ENCODE peak calls at places on chromosomes 6 and 20, in seven cellular contexts. U is right cardiac atrium; L is H7; G is GM13976; Q is activated T-cell treated with anti-CD3 and anti-CD28 coated beads for 1 hour; V is endothelial cell; Y is stimulated activated CD8-positive, alpha-beta memory T cell treated with anti-CD3 and anti-CD28 coated beads, Interleukin-15, amount 100 ng/mL, for 24 hours. F is an unnamed sample.

GRCh38 chr20:5642155-5642981 is 107.8 kb upstream of the SHLD1 start:
- DNase-seq in G (no peak), L (no peak), U (no peak), Y (no peak), V (no peak), Q (no peak), F (no peak)

GRCh38 chr20:43667341-43668132 is 623 bp downstream of the MYBL2 start:
- DNase-seq in U (no peak), Q (no peak), L (peak), Y (no peak), G (peak), V (peak), F (no peak)

GRCh38 chr20:23095504-23095903 is 9.4 kb upstream of the CD93 start:
- DNase-seq in L (no peak), Y (no peak), U (no peak), V (no peak), G (no peak), Q (no peak), F (peak)

GRCh38 chr6:16413399-16413798 is 175.0 kb downstream of the GMPR start:
- DNase-seq in Y (no peak), L (no peak), V (no peak), G (no peak), Q (no peak), U (no peak), F (no peak)

GRCh38 chr6:34132486-34133185 is 13.3 kb downstream of the GRM4 start:
- DNase-seq in U (no peak), Q (peak), L (peak), V (peak), G (peak), Y (no peak), F (peak)

GRCh38 chr6:148203970-148204369 is 138.7 kb upstream of the SASH1 start:
- DNase-seq in Q (peak), G (peak), V (no peak), L (no peak), Y (peak), U (no peak), F (no peak)

GRCh38 chr6:28474441-28475219 is 31.3 kb upstream of the ZSCAN23 start:
- DNase-seq in Y (no peak), G (peak), U (no peak), V (peak), Q (no peak), L (peak), F (no peak)

GRCh38 chr6:23213193-23213592 is 643.8 kb downstream of the HDGFL1 start:
- DNase-seq in G (no peak), V (no peak), U (no peak), Y (no peak), Q (no peak), L (no peak), F (no peak)

GRCh38 chr20:49424536-49424935 is 57.9 kb downstream of the KCNB1 start:
- DNase-seq in G (no peak), Y (no peak), Q (no peak), U (no peak), V (no peak), L (peak), F (no peak)

GRCh38 chr20:3786126-3786484 is 435 bp downstream of the CENPB start:
- DNase-seq in G (peak), V (peak), U (peak), Q (no peak), Y (no peak), L (peak), F (peak)

GRCh38 chr20:16203091-16203490 is 370.2 kb downstream of the KIF16B start:
- DNase-seq in U (no peak), Y (no peak), G (no peak), V (no peak), L (no peak), Q (no peak), F (no peak)

GRCh38 chr6:168060521-168060931 is 18.5 kb downstream of the FRMD1 start:
- DNase-seq in V (peak), U (peak), Q (no peak), L (peak), Y (no peak), G (no peak), F (peak)

GRCh38 chr6:16711551-16712249 is 49.6 kb downstream of the ATXN1 start:
- DNase-seq in L (no peak), Y (no peak), Q (no peak), V (no peak), G (no peak), U (no peak), F (no peak)

GRCh38 chr6:158016571-158017383 is 35.1 kb downstream of the SYNJ2 start:
- DNase-seq in Q (no peak), Y (no peak), L (peak), G (no peak), V (no peak), U (peak), F (peak)

GRCh38 chr20:44208165-44208564 is 2.4 kb downstream of the OSER1 start:
- DNase-seq in L (no peak), G (no peak), Y (no peak), Q (no peak), V (no peak), U (no peak), F (no peak)

GRCh38 chr6:68069921-68070709 is 565.0 kb upstream of the ADGRB3 start:
- DNase-seq in V (no peak), Y (no peak), Q (no peak), L (no peak), U (no peak), G (no peak), F (no peak)

GRCh38 chr6:53294095-53294494 is 54.7 kb downstream of the ELOVL5 start:
- DNase-seq in U (no peak), Q (no peak), Y (no peak), L (peak), G (no peak), V (peak), F (no peak)

GRCh38 chr6:22350109-22350508 is 53.3 kb upstream of the PRL start:
- DNase-seq in L (no peak), Y (no peak), U (no peak), Q (no peak), V (no peak), G (no peak), F (no peak)

GRCh38 chr6:84752118-84752850 is 12.1 kb downstream of the TBX18 start:
- DNase-seq in U (no peak), Q (no peak), L (no peak), Y (no peak), G (no peak), V (no peak), F (no peak)

GRCh38 chr6:144547409-144547808 is 262.3 kb downstream of the UTRN start:
- DNase-seq in G (no peak), U (no peak), L (no peak), V (no peak), Y (no peak), Q (no peak), F (no peak)

GRCh38 chr6:106510090-106510970 is 119.0 kb downstream of the RTN4IP1 start:
- DNase-seq in G (peak), U (peak), Y (no peak), Q (peak), V (peak), L (peak), F (peak)

GRCh38 chr6:159533568-159533967 is 159.5 kb downstream of the SOD2 start:
- DNase-seq in Q (no peak), Y (no peak), U (no peak), G (no peak), L (no peak), V (no peak), F (no peak)

GRCh38 chr6:1313755-1314503 is 2.0 kb downstream of the FOXQ1 start:
- DNase-seq in V (peak), L (peak), G (peak), Y (no peak), Q (no peak), U (no peak), F (no peak)

GRCh38 chr6:40573221-40573620 is 13.9 kb downstream of the LRFN2 start:
- DNase-seq in L (no peak), Q (no peak), Y (no peak), V (no peak), G (peak), U (no peak), F (no peak)

GRCh38 chr6:38984723-38985122 is 63.9 kb upstream of the GLP1R start:
- DNase-seq in G (no peak), U (no peak), V (no peak), Y (no peak), L (no peak), Q (no peak), F (no peak)

GRCh38 chr20:62047666-62048345 is 17.9 kb downstream of the TAF4 start:
- DNase-seq in V (no peak), Y (no peak), L (peak), U (no peak), Q (no peak), G (no peak), F (no peak)

GRCh38 chr6:92180090-92180489 is 1239.3 kb downstream of the EPHA7 start:
- DNase-seq in V (no peak), U (no peak), Y (no peak), G (no peak), L (no peak), Q (no peak), F (no peak)

GRCh38 chr6:168709991-168710390 is 269.0 kb downstream of the SMOC2 start:
- DNase-seq in U (no peak), V (no peak), Y (no peak), Q (no peak), G (no peak), L (no peak), F (no peak)

GRCh38 chr20:23147964-23148720 is 62.0 kb upstream of the CD93 start:
- DNase-seq in L (no peak), Q (no peak), G (no peak), V (no peak), Y (no peak), U (peak), F (no peak)

GRCh38 chr6:143772110-143772509 is 71.0 kb upstream of the LTV1 start:
- DNase-seq in L (no peak), U (no peak), Q (no peak), Y (no peak), G (no peak), V (no peak), F (no peak)

GRCh38 chr6:136500414-136500813 is 49.8 kb downstream of the MAP7 start:
- DNase-seq in Q (no peak), U (no peak), L (no peak), Y (no peak), G (no peak), V (no peak), F (no peak)

GRCh38 chr6:82113231-82113630 is 134.3 kb downstream of the IBTK start:
- DNase-seq in G (no peak), U (no peak), L (no peak), V (no peak), Q (no peak), Y (no peak), F (no peak)

GRCh38 chr6:155311076-155311475 is 3.2 kb downstream of the TFB1M start:
- DNase-seq in V (no peak), G (no peak), U (no peak), Y (no peak), L (no peak), Q (no peak), F (no peak)